ENCODE peak calls at places on chromosomes 11 and 22, in five cellular contexts. One of them, this sample, is unnamed.

GRCh38 chr11:107732327-107733051 is 20.6 kb upstream of the SLN start:
- DNase-seq in effector CD8-positive, alpha-beta T cell: no peak
- DNase-seq in NCI-H146: no peak
- DNase-seq in kidney: no peak
- DNase-seq in stimulated activated CD8-positive, alpha-beta memory T cell treated with anti-CD3 and anti-CD28 coated beads, Interleukin-4, amount 100 ng/mL, for 24 hours: no peak
- DNase-seq in this sample: no peak

GRCh38 chr11:109405671-109406070 is 16.3 kb upstream of the C11orf87 start:
- DNase-seq in effector CD8-positive, alpha-beta T cell: no peak
- DNase-seq in kidney: no peak
- DNase-seq in stimulated activated CD8-positive, alpha-beta memory T cell treated with anti-CD3 and anti-CD28 coated beads, Interleukin-4, amount 100 ng/mL, for 24 hours: no peak
- DNase-seq in NCI-H146: no peak
- DNase-seq in this sample: no peak

GRCh38 chr22:24189249-24190158 is 8.2 kb downstream of the SUSD2 start:
- DNase-seq in NCI-H146: peak; percentile 12
- DNase-seq in effector CD8-positive, alpha-beta T cell: no peak
- DNase-seq in kidney: peak; percentile 92
- DNase-seq in stimulated activated CD8-positive, alpha-beta memory T cell treated with anti-CD3 and anti-CD28 coated beads, Interleukin-4, amount 100 ng/mL, for 24 hours: peak; percentile 15
- DNase-seq in this sample: peak; percentile 93

GRCh38 chr11:4181780-4182721 is 87.5 kb downstream of the RRM1 start:
- DNase-seq in stimulated activated CD8-positive, alpha-beta memory T cell treated with anti-CD3 and anti-CD28 coated beads, Interleukin-4, amount 100 ng/mL, for 24 hours: no peak
- DNase-seq in effector CD8-positive, alpha-beta T cell: no peak
- DNase-seq in kidney: peak; percentile 82
- DNase-seq in NCI-H146: peak; percentile 41
- DNase-seq in this sample: peak; percentile 77

GRCh38 chr11:60918941-60919275 is 5.0 kb downstream of the TMEM109 start:
- DNase-seq in effector CD8-positive, alpha-beta T cell: no peak
- DNase-seq in kidney: no peak
- DNase-seq in stimulated activated CD8-positive, alpha-beta memory T cell treated with anti-CD3 and anti-CD28 coated beads, Interleukin-4, amount 100 ng/mL, for 24 hours: no peak
- DNase-seq in NCI-H146: no peak
- DNase-seq in this sample: no peak

GRCh38 chr11:132576706-132577105 is 955.6 kb downstream of the OPCML start:
- DNase-seq in NCI-H146: no peak
- DNase-seq in kidney: no peak
- DNase-seq in stimulated activated CD8-positive, alpha-beta memory T cell treated with anti-CD3 and anti-CD28 coated beads, Interleukin-4, amount 100 ng/mL, for 24 hours: no peak
- DNase-seq in effector CD8-positive, alpha-beta T cell: no peak
- DNase-seq in this sample: no peak

GRCh38 chr11:47672283-47672730 is 29.9 kb upstream of the MTCH2 start:
- DNase-seq in kidney: no peak
- DNase-seq in NCI-H146: no peak
- DNase-seq in effector CD8-positive, alpha-beta T cell: no peak
- DNase-seq in stimulated activated CD8-positive, alpha-beta memory T cell treated with anti-CD3 and anti-CD28 coated beads, Interleukin-4, amount 100 ng/mL, for 24 hours: no peak
- DNase-seq in this sample: peak; percentile 0

GRCh38 chr11:2295971-2296912 is 5.5 kb downstream of the C11orf21 start:
- DNase-seq in effector CD8-positive, alpha-beta T cell: no peak
- DNase-seq in NCI-H146: no peak
- DNase-seq in stimulated activated CD8-positive, alpha-beta memory T cell treated with anti-CD3 and anti-CD28 coated beads, Interleukin-4, amount 100 ng/mL, for 24 hours: no peak
- DNase-seq in kidney: peak; percentile 56
- DNase-seq in this sample: peak; percentile 57

GRCh38 chr22:48856308-48856615 is 971.4 kb downstream of the BRD1 start:
- DNase-seq in NCI-H146: no peak
- DNase-seq in stimulated activated CD8-positive, alpha-beta memory T cell treated with anti-CD3 and anti-CD28 coated beads, Interleukin-4, amount 100 ng/mL, for 24 hours: no peak
- DNase-seq in kidney: no peak
- DNase-seq in effector CD8-positive, alpha-beta T cell: no peak
- DNase-seq in this sample: no peak

GRCh38 chr11:93248602-93249001 is 50.8 kb upstream of the SLC36A4 start:
- DNase-seq in NCI-H146: no peak
- DNase-seq in effector CD8-positive, alpha-beta T cell: no peak
- DNase-seq in stimulated activated CD8-positive, alpha-beta memory T cell treated with anti-CD3 and anti-CD28 coated beads, Interleukin-4, amount 100 ng/mL, for 24 hours: no peak
- DNase-seq in kidney: no peak
- DNase-seq in this sample: no peak

This sample was measured in upper lobe of right lung.